ENCODE peak calls at places on chromosomes 2 and 18, in nine cellular contexts. D is fibroblast of mammary gland, Y is heart left ventricle, H is GM23248, X is HCEC 1CT, K is MV-4-11, S is chondrocyte, W is SK-N-DZ, N is NCI-H1105. I is an unnamed sample.

GRCh38 chr2:168244318-168244717 is 3.1 kb downstream of the STK39 start:
- DNase-seq in W (no peak), H (no peak), N (peak; percentile 83), X (no peak), D (no peak), K (peak; percentile 35), S (no peak), Y (peak; percentile 32), I (no peak)

GRCh38 chr18:42654561-42654960 is 460.9 kb downstream of the RIT2 start:
- DNase-seq in S (no peak), H (peak; percentile 4), W (no peak), D (no peak), N (no peak), K (peak; percentile 88), Y (no peak), X (no peak), I (no peak)

GRCh38 chr2:101439716-101440115 is 35.2 kb downstream of the RFX8 start:
- DNase-seq in S (no peak), X (no peak), N (no peak), Y (no peak), K (no peak), W (no peak), D (no peak), H (no peak), I (no peak)

GRCh38 chr18:58247363-58247834 is 203.4 kb downstream of the NEDD4L start:
- DNase-seq in Y (peak; percentile 56), D (no peak), S (no peak), N (no peak), H (peak; percentile 50), X (no peak), W (no peak), K (no peak), I (peak; percentile 34)

GRCh38 chr2:225894240-225894980 is 494.9 kb downstream of the NYAP2 start:
- DNase-seq in K (no peak), H (peak; percentile 84), D (peak; percentile 75), W (no peak), X (peak; percentile 73), Y (no peak), N (no peak), S (no peak), I (peak; percentile 67)

GRCh38 chr2:241701155-241701404 is 759 bp upstream of the ING5 start:
- DNase-seq in W (no peak), H (peak; percentile 93), Y (no peak), K (peak; percentile 83), N (no peak), X (peak; percentile 78), S (no peak), D (peak; percentile 72), I (no peak)

GRCh38 chr18:13381907-13382682 is 163.5 kb downstream of the LDLRAD4 start:
- DNase-seq in S (peak; percentile 75), W (no peak), N (no peak), D (peak; percentile 57), X (no peak), K (peak; percentile 68), Y (peak; percentile 78), H (peak; percentile 78), I (peak; percentile 76)

GRCh38 chr18:7803956-7804469 is 236.9 kb downstream of the PTPRM start:
- DNase-seq in X (no peak), D (no peak), K (no peak), S (no peak), N (no peak), W (no peak), H (no peak), Y (no peak), I (no peak)

GRCh38 chr18:7221424-7222155 is 9.3 kb upstream of the LRRC30 start:
- DNase-seq in D (peak; percentile 75), W (peak; percentile 80), K (peak; percentile 1), H (peak; percentile 75), X (peak; percentile 67), S (no peak), Y (peak; percentile 42), N (peak; percentile 17), I (peak; percentile 66)

GRCh38 chr2:71530246-71530986 is 77.1 kb downstream of the DYSF start:
- DNase-seq in Y (no peak), N (no peak), W (peak; percentile 35), X (peak; percentile 53), H (peak; percentile 70), S (no peak), D (peak; percentile 53), K (peak; percentile 27), I (peak; percentile 37)

GRCh38 chr2:64094663-64095382 is 49.4 kb downstream of the PELI1 start:
- DNase-seq in D (no peak), Y (no peak), K (peak; percentile 34), S (no peak), X (no peak), H (no peak), W (no peak), N (no peak), I (no peak)

GRCh38 chr2:24543252-24543651 is 52.2 kb downstream of the NCOA1 start:
- DNase-seq in K (no peak), H (no peak), W (no peak), Y (no peak), N (no peak), X (no peak), D (peak; percentile 5), S (no peak), I (no peak)

GRCh38 chr2:136492901-136493300 is 272.4 kb upstream of the THSD7B start:
- DNase-seq in H (no peak), Y (no peak), D (peak; percentile 0), W (no peak), K (peak; percentile 85), X (no peak), N (no peak), S (no peak), I (no peak)

GRCh38 chr2:70959851-70960832 is 18.3 kb upstream of the ANKRD53 start:
- DNase-seq in X (no peak), D (no peak), Y (no peak), S (no peak), W (no peak), K (no peak), H (no peak), N (no peak), I (no peak)

GRCh38 chr2:240965905-240966456 is 32.4 kb upstream of the SNED1 start:
- DNase-seq in N (no peak), Y (peak; percentile 16), W (no peak), X (no peak), H (no peak), S (peak; percentile 81), K (no peak), D (no peak), I (no peak)

GRCh38 chr2:235097196-235097895 is 145.5 kb downstream of the SH3BP4 start:
- DNase-seq in W (no peak), S (no peak), N (no peak), D (no peak), X (no peak), H (no peak), Y (no peak), K (no peak), I (no peak)

GRCh38 chr2:38187416-38188127 is 111.6 kb upstream of the CYP1B1 start:
- DNase-seq in D (peak; percentile 99), S (no peak), X (peak; percentile 89), H (peak; percentile 96), W (no peak), K (no peak), N (no peak), Y (peak; percentile 73), I (peak; percentile 88)

GRCh38 chr2:205293559-205293958 is 388.7 kb upstream of the NRP2 start:
- DNase-seq in Y (no peak), K (peak; percentile 51), W (no peak), S (no peak), D (no peak), N (no peak), H (no peak), X (no peak), I (no peak)

GRCh38 chr18:73461780-73462059 is 593.9 kb upstream of the NETO1 start:
- DNase-seq in S (no peak), Y (no peak), D (peak; percentile 38), K (no peak), X (no peak), H (peak; percentile 28), W (no peak), N (no peak), I (peak; percentile 48)

GRCh38 chr18:40012931-40013609 is 1942.0 kb upstream of the PIK3C3 start:
- DNase-seq in N (no peak), W (peak; percentile 75), X (peak; percentile 54), H (peak; percentile 18), Y (no peak), K (no peak), D (peak; percentile 20), S (no peak), I (peak; percentile 76)

I was measured in astrocyte of the spinal cord.